ENCODE peak calls at places on chromosomes 1 and 21, in four cellular contexts. M, D, N and Y are unnamed samples.

GRCh38 chr1:7379445-7379971 is 391.6 kb upstream of the VAMP3 start:
- DNase-seq in M (peak; percentile 64), D (peak; percentile 47), N (peak; percentile 74), Y (peak; percentile 87)

GRCh38 chr1:16614361-16615252 is 1.2 kb upstream of the NBPF1 start:
- DNase-seq in M (no peak), D (no peak), N (no peak), Y (no peak)

GRCh38 chr1:221350091-221350490 is 391.8 kb downstream of the DUSP10 start:
- DNase-seq in M (no peak), D (no peak), N (no peak), Y (no peak)

GRCh38 chr1:174818951-174819350 is 180.8 kb upstream of the CACYBP start:
- DNase-seq in M (peak; percentile 27), D (peak; percentile 7), N (peak; percentile 92), Y (peak; percentile 64)

GRCh38 chr1:34639701-34640100 is 115.1 kb upstream of the GJB5 start:
- DNase-seq in M (no peak), D (no peak), N (peak; percentile 4), Y (no peak)

GRCh38 chr21:46024983-46025860 is 43.7 kb downstream of the COL6A1 start:
- DNase-seq in M (peak; percentile 62), D (no peak), N (peak; percentile 27), Y (no peak)

GRCh38 chr1:147892731-147893214 is 9.8 kb upstream of the GJA8 start:
- DNase-seq in M (peak; percentile 11), D (peak; percentile 55), N (peak; percentile 66), Y (peak; percentile 42)

GRCh38 chr1:81809808-81810207 is 9.1 kb downstream of the ADGRL2 start:
- DNase-seq in M (no peak), D (no peak), N (no peak), Y (no peak)

GRCh38 chr1:208252126-208252853 is 8.1 kb upstream of the PLXNA2 start:
- DNase-seq in M (no peak), D (no peak), N (peak; percentile 65), Y (peak; percentile 35)

GRCh38 chr1:93340090-93340489 is 5.6 kb upstream of the DR1 start:
- DNase-seq in M (peak; percentile 35), D (no peak), N (no peak), Y (no peak)

GRCh38 chr1:44810101-44810761 is 1.9 kb downstream of the BTBD19 start:
- DNase-seq in M (peak; percentile 19), D (peak; percentile 74), N (peak; percentile 83), Y (peak; percentile 74)

GRCh38 chr21:40377135-40377534 is 469.8 kb downstream of the DSCAM start:
- DNase-seq in M (no peak), D (no peak), N (no peak), Y (no peak)

GRCh38 chr1:42740756-42741580 is 932 bp upstream of the CLDN19 start:
- DNase-seq in M (no peak), D (no peak), N (no peak), Y (no peak)

GRCh38 chr1:87435484-87435883 is 106.8 kb downstream of the LMO4 start:
- DNase-seq in M (no peak), D (peak; percentile 54), N (no peak), Y (peak; percentile 63)

GRCh38 chr1:173920868-173921267 is 3.7 kb upstream of the SERPINC1 start:
- DNase-seq in M (no peak), D (no peak), N (no peak), Y (no peak)

GRCh38 chr21:24255591-24255990 is 1351.7 kb downstream of the MRPL39 start:
- DNase-seq in M (no peak), D (no peak), N (no peak), Y (no peak)

GRCh38 chr1:13764933-13765332 is 64.9 kb downstream of the PRDM2 start:
- DNase-seq in M (no peak), D (no peak), N (no peak), Y (no peak)

GRCh38 chr1:221169447-221169889 is 290.2 kb downstream of the HLX start:
- DNase-seq in M (peak; percentile 54), D (no peak), N (peak; percentile 39), Y (peak; percentile 42)

GRCh38 chr1:109094377-109094803 is 3.8 kb downstream of the TMEM167B start:
- DNase-seq in M (no peak), D (peak; percentile 81), N (no peak), Y (peak; percentile 43)

GRCh38 chr1:100187912-100188311 is 9.9 kb upstream of the LRRC39 start:
- DNase-seq in M (peak; percentile 70), D (peak; percentile 29), N (peak; percentile 23), Y (no peak)

GRCh38 chr1:204545202-204545601 is 29.0 kb downstream of the MDM4 start:
- DNase-seq in M (no peak), D (no peak), N (no peak), Y (no peak)

GRCh38 chr1:216457356-216457755 is 34.1 kb upstream of the USH2A start:
- DNase-seq in M (no peak), D (peak; percentile 31), N (no peak), Y (no peak)

GRCh38 chr1:13510499-13510898 is 3.3 kb downstream of the LRRC38 start:
- DNase-seq in M (no peak), D (no peak), N (no peak), Y (no peak)

GRCh38 chr1:199675937-199676336 is 351.6 kb upstream of the NR5A2 start:
- DNase-seq in M (no peak), D (no peak), N (no peak), Y (no peak)

GRCh38 chr1:40658895-40659648 is 6.4 kb downstream of the RIMS3 start:
- DNase-seq in M (no peak), D (no peak), N (no peak), Y (no peak)

GRCh38 chr1:20666804-20667203 is 5.6 kb upstream of the DDOST start:
- DNase-seq in M (no peak), D (peak; percentile 36), N (peak; percentile 36), Y (peak; percentile 35)

GRCh38 chr1:10494754-10495474 is 20.2 kb downstream of the PEX14 start:
- DNase-seq in M (peak; percentile 84), D (peak; percentile 54), N (peak; percentile 85), Y (peak; percentile 59)

GRCh38 chr1:78101514-78101913 is 55.7 kb downstream of the GIPC2 start:
- DNase-seq in M (peak; percentile 94), D (peak; percentile 83), N (peak; percentile 88), Y (peak; percentile 98)

GRCh38 chr1:9118186-9118585 is 10.7 kb downstream of the GPR157 start:
- DNase-seq in M (no peak), D (no peak), N (no peak), Y (no peak)

GRCh38 chr1:38328278-38329035 is 281.9 kb upstream of the POU3F1 start:
- DNase-seq in M (no peak), D (no peak), N (no peak), Y (peak; percentile 12)

GRCh38 chr1:150876111-150876434 is 326 bp downstream of the ARNT start:
- DNase-seq in M (no peak), D (peak; percentile 45), N (peak; percentile 51), Y (peak; percentile 67)

GRCh38 chr1:224852901-224853568 is 76.4 kb upstream of the DNAH14 start:
- DNase-seq in M (peak; percentile 26), D (peak; percentile 47), N (peak; percentile 60), Y (peak; percentile 38)

GRCh38 chr1:78009276-78009675 is 4.5 kb downstream of the DNAJB4 start:
- DNase-seq in M (no peak), D (no peak), N (no peak), Y (no peak)

GRCh38 chr1:36486436-36487335 is 4.0 kb upstream of the CSF3R start:
- DNase-seq in M (no peak), D (no peak), N (no peak), Y (no peak)

GRCh38 chr1:237962985-237963384 is 72.3 kb upstream of the ZP4 start:
- DNase-seq in M (no peak), D (no peak), N (no peak), Y (no peak)

GRCh38 chr21:16117331-16117730 is 387.5 kb downstream of the USP25 start:
- DNase-seq in M (no peak), D (peak; percentile 29), N (peak; percentile 10), Y (no peak)